ENCODE peak calls at places on chromosomes 16 and 17, in six cellular contexts. S is A549, B is K562, F is IMR-90, G is GM12878, V is HepG2. D is an unnamed sample.

GRCh38 chr16:76768948-76769347 is 422.0 kb upstream of the MON1B start:
- DNase-seq in S (no peak), B (no peak), F (no peak), G (no peak), V (no peak), D (no peak)

GRCh38 chr17:77666480-77666879 is 292.0 kb upstream of the TNRC6C start:
- DNase-seq in S (no peak), B (no peak), F (no peak), G (no peak), V (no peak), D (no peak)

GRCh38 chr16:56910654-56911539 is 21.0 kb upstream of the HERPUD1 start:
- DNase-seq in S (no peak), B (no peak), F (peak), G (no peak), V (no peak), D (no peak)

GRCh38 chr17:57465551-57465950 is 209.2 kb downstream of the MSI2 start:
- DNase-seq in S (no peak), B (no peak), F (no peak), G (no peak), V (no peak), D (no peak)

GRCh38 chr17:77935121-77935571 is 23.4 kb upstream of the TNRC6C start:
- DNase-seq in S (no peak), B (no peak), F (no peak), G (no peak), V (peak), D (no peak)

GRCh38 chr17:50283714-50284432 is 9.6 kb downstream of the TMEM92 start:
- DNase-seq in S (no peak), B (no peak), F (no peak), G (no peak), V (no peak), D (no peak)

GRCh38 chr17:8441690-8442089 is 6.0 kb downstream of the NDEL1 start:
- DNase-seq in S (no peak), B (no peak), F (no peak), G (no peak), V (no peak), D (no peak)

GRCh38 chr17:45368661-45369060 is 51.8 kb upstream of the MAP3K14 start:
- DNase-seq in S (no peak), B (no peak), F (peak), G (no peak), V (no peak), D (no peak)

GRCh38 chr16:783404-784161 is 4.6 kb downstream of the RPUSD1 start:
- DNase-seq in S (no peak), B (peak), F (peak), G (no peak), V (no peak), D (no peak)

GRCh38 chr17:80868022-80868609 is 123.5 kb upstream of the CHMP6 start:
- DNase-seq in S (no peak), B (no peak), F (no peak), G (no peak), V (no peak), D (no peak)

DNA sequence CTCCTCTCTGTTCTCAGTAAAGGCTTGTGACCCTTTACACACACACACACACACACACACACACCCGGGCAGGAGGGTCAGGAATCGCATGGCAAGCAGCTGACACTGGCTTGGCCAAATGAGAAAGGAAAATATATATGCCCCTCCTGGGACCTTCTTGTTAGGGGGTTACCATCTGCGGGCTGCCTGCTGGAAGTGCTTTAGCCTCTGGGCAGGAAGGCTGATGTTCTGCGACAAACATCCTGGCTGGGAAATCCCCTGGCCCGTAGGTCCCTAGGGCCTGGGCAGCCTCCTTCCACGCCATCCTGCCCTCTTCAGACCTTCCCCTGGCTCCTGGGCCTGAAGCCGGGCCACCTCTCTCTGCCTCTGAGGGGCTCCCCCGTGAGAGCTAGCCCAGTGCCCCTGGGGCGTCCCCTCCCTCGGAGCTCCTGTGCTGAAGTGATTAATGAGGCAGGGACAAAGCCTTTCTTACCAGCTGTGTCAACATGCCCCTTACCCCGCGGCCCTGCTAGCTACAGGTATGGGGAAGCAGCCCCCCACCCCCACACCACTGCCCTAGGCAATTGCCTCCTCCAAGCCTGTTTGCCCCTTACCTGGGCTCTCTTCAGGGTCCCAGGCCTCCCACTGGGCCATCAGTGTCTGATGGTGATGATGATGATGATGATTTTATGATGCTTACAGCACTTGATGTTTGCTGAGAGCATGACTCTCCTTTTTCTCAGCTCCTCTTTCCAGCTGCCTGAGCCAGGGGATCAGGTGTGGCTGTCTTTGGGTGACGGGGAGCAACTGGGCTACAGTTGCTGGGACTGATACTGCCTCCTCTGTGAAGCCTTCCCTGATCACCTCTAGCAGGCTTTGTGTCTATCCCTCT is 32.8 kb upstream of the ETV4 start:
- DNase-seq in S (no peak), B (no peak), F (peak), G (peak), V (peak), D (no peak)
- TF ChIP-seq BHLHE40 in S (no peak), B (no peak), F (no peak), G (no peak), V (no peak), D (no peak)

GRCh38 chr16:66502020-66502913 is 47.7 kb downstream of the TK2 start:
- DNase-seq in S (peak), B (no peak), F (peak), G (no peak), V (peak), D (no peak)
- TF ChIP-seq BHLHE40 in S (no peak), B (no peak), F (no peak), G (no peak), V (no peak), D (no peak)

GRCh38 chr16:54239441-54239840 is 47.1 kb downstream of the IRX3 start:
- DNase-seq in S (no peak), B (no peak), F (no peak), G (no peak), V (no peak), D (no peak)
- TF ChIP-seq BHLHE40 in S (no peak), B (no peak), F (no peak), G (no peak), V (no peak), D (no peak)

GRCh38 chr16:1917665-1918111 is 527 bp downstream of the HS3ST6 start:
- DNase-seq in S (no peak), B (no peak), F (no peak), G (no peak), V (no peak), D (no peak)

GRCh38 chr16:1918890-1919679 is 870 bp upstream of the HS3ST6 start:
- DNase-seq in S (no peak), B (no peak), F (no peak), G (no peak), V (no peak), D (no peak)

GRCh38 chr16:1917056-1917664 is 1.1 kb downstream of the HS3ST6 start:
- DNase-seq in S (no peak), B (no peak), F (no peak), G (no peak), V (no peak), D (no peak)

GRCh38 chr16:1919680-1919998 is 1.4 kb upstream of the HS3ST6 start:
- DNase-seq in S (no peak), B (no peak), F (no peak), G (no peak), V (no peak), D (no peak)

DNA sequence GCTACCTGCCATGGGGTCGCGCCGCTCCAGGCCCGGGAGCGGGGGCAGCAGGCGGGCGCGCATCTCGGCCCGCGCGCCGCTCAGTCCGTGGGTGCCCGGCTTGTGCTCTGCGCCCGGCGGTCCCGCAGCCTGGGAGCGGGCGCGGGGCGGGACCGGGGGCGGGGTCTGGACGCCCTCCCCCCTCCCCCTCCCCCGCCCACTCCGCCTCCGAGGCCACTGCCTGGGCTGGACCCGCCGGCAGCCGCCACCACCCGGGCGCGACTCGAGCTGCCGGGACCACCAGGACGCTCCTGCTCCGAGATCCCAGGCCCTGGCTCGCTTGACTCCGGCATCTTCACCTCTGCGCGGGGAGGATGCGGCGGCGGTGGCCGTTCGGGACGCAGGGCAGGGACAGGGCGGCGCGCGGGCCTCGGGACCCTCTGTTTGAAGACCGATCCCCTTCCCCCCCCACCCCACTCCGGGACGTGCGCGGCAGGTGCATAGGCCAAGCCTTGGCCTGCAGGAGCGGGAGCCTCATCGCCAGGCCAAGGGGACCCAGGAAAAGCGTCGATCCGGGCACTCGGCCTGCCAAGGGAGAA is at the start of gene HS3ST6:
- DNase-seq in S (no peak), B (no peak), F (no peak), G (no peak), V (no peak), D (no peak)
- TF ChIP-seq BHLHE40 in S (no peak), B (no peak), F (no peak), G (no peak), V (no peak), D (no peak)

GRCh38 chr17:55734128-55734781 is 11.6 kb upstream of the TMEM100 start:
- DNase-seq in S (no peak), B (peak), F (peak), G (no peak), V (no peak), D (no peak)
- TF ChIP-seq BHLHE40 in S (no peak), B (no peak), F (no peak), G (no peak), V (no peak), D (no peak)

GRCh38 chr16:72887537-72887936 is 160.4 kb downstream of the ZFHX3 start:
- DNase-seq in S (no peak), B (no peak), F (no peak), G (no peak), V (no peak), D (no peak)

GRCh38 chr16:72884573-72884972 is 163.4 kb downstream of the ZFHX3 start:
- DNase-seq in S (no peak), B (no peak), F (no peak), G (no peak), V (peak), D (no peak)

GRCh38 chr16:72886366-72886974 is 161.5 kb downstream of the ZFHX3 start:
- DNase-seq in S (no peak), B (no peak), F (no peak), G (no peak), V (no peak), D (no peak)

GRCh38 chr16:72879846-72880245 is 168.1 kb downstream of the ZFHX3 start:
- DNase-seq in S (no peak), B (no peak), F (no peak), G (no peak), V (no peak), D (no peak)

GRCh38 chr16:72884037-72884436 is 163.9 kb downstream of the ZFHX3 start:
- DNase-seq in S (no peak), B (no peak), F (peak), G (no peak), V (no peak), D (no peak)
- TF ChIP-seq BHLHE40 in S (no peak), B (no peak), F (no peak), G (no peak), V (no peak), D (no peak)

GRCh38 chr17:28946239-28946638 is 5.1 kb downstream of the PHF12 start:
- DNase-seq in S (no peak), B (no peak), F (peak), G (no peak), V (no peak), D (no peak)
- TF ChIP-seq BHLHE40 in S (no peak), B (no peak), F (peak), G (no peak), V (no peak), D (no peak)

DNA sequence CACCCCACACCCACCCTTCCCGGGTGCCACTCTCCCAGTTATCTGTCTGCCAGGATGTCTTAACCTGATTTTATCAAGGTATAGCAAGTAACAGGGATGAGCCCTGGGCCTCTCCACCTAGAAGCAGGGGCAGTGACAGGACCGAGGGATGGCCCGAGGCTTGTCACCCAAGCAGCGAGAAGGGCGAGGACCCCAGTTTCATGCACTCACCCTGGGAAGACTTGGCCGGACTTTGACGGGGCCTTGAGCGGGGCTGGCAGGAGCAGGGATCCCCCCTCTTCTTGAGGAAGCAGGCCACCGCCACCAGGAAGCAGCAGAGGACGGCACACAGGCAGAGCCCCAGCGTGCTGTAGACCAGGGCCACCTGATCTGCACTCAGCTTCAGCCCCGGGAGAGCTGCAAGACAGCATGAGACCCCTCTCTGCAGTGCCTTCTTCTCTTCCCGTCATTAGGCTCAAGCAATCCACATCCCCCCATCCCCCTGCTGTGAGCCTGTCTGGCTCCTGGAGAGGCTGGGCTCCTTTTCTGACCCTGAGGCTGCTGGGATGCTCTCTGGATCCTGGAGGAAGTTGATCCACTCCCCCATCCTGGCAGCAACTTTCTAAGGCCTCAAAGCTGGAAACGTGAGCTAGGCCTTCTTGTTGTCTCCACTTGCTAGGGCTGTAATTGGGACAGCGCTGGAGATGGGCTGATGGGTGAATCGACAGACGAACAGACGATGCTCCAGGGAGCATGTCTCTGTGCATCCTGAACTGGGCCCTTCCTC is 31.6 kb downstream of the TNFRSF13B start:
- DNase-seq in S (no peak), B (no peak), F (no peak), G (no peak), V (no peak), D (no peak)
- TF ChIP-seq BHLHE40 in S (no peak), B (no peak), F (no peak), G (no peak), V (no peak), D (no peak)

DNA sequence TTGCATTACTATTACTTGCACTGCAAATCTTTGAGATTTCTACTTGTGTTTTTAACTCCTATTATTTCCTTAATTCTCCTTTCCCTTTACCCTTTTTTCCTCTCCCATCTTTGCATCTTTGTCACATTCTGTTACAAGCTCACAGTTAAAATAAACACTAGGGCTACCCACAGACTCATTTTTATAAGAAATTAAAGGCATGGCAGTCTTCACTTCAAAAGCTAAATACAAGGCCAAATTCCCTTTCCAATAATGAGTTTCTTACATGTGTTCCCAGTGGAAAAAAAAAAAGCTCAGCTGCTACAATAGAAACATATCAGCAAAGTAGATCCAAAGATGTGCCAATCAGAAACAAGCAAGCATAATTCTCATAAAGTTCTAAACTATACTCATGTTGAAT is 3.7 kb upstream of the BRIP1 start:
- DNase-seq in S (no peak), B (no peak), F (no peak), G (no peak), V (no peak), D (no peak)
- TF ChIP-seq BHLHE40 in S (no peak), B (no peak), F (no peak), G (no peak), V (no peak), D (no peak)

GRCh38 chr17:75182569-75183436 is at the start of gene SUMO2:
- DNase-seq in S (peak), B (peak), F (peak), G (peak), V (peak), D (peak)

GRCh38 chr17:75183999-75184884 is 1.5 kb upstream of the SUMO2 start:
- DNase-seq in S (no peak), B (peak), F (no peak), G (no peak), V (no peak), D (no peak)

GRCh38 chr17:75182319-75182568 is 515 bp downstream of the SUMO2 start:
- DNase-seq in S (no peak), B (no peak), F (no peak), G (no peak), V (no peak), D (no peak)

GRCh38 chr17:75181110-75181509 is 1.6 kb downstream of the SUMO2 start:
- DNase-seq in S (no peak), B (no peak), F (no peak), G (no peak), V (no peak), D (no peak)

GRCh38 chr17:75181608-75182318 is 996 bp downstream of the SUMO2 start:
- DNase-seq in S (no peak), B (peak), F (no peak), G (no peak), V (no peak), D (no peak)
- TF ChIP-seq BHLHE40 in S (no peak), B (no peak), F (no peak), G (peak), V (no peak), D (no peak)

D was measured in HEK293T.